ENCODE peak calls at places on chromosomes 4 and X, in four cellular contexts. B is C1 segment of cervical spinal cord, G is glomerular endothelial cell, U is Kasumi-1. K is an unnamed sample.

GRCh38 chr4:171813195-171813955 is at the start of gene GALNTL6:
- DNase-seq in B (no peak), G (no peak), U (peak), K (no peak)

GRCh38 chrX:71626576-71626975 is 8.3 kb upstream of the CXCR3 start:
- DNase-seq in B (no peak), G (no peak), U (no peak), K (no peak)

GRCh38 chr4:182400754-182401153 is 157.6 kb downstream of the TENM3 start:
- DNase-seq in B (no peak), G (no peak), U (no peak), K (no peak)

GRCh38 chr4:67861513-67861912 is 22.3 kb downstream of the TMPRSS11D start:
- DNase-seq in B (no peak), G (no peak), U (no peak), K (no peak)

GRCh38 chr4:158750379-158750778 is 18.4 kb upstream of the FNIP2 start:
- DNase-seq in B (no peak), G (no peak), U (no peak), K (no peak)

GRCh38 chr4:156949373-156949814 is 22.2 kb downstream of the PDGFC start:
- DNase-seq in B (no peak), G (peak), U (no peak), K (no peak)

GRCh38 chrX:103170216-103170615 is 44.7 kb upstream of the BEX4 start:
- DNase-seq in B (no peak), G (no peak), U (no peak), K (peak)

GRCh38 chrX:135484636-135485289 is 35.7 kb upstream of the INTS6L start:
- DNase-seq in B (no peak), G (no peak), U (peak), K (peak)

GRCh38 chr4:82372502-82372873 is 1.3 kb downstream of the HNRNPD start:
- DNase-seq in B (peak), G (no peak), U (peak), K (peak)

GRCh38 chr4:86593726-86594558 is at the start of gene PTPN13:
- DNase-seq in B (peak), G (peak), U (peak), K (peak)

GRCh38 chrX:104288961-104289360 is 34.2 kb upstream of the ESX1 start:
- DNase-seq in B (no peak), G (no peak), U (no peak), K (no peak)

GRCh38 chr4:1656986-1657385 is 27.1 kb downstream of the FAM53A start:
- DNase-seq in B (no peak), G (no peak), U (no peak), K (no peak)

GRCh38 chrX:77455437-77455836 is 8.2 kb downstream of the FGF16 start:
- DNase-seq in B (no peak), G (no peak), U (no peak), K (no peak)

GRCh38 chr4:147246096-147246495 is 234.8 kb upstream of the EDNRA start:
- DNase-seq in B (no peak), G (no peak), U (no peak), K (no peak)

GRCh38 chr4:163142246-163142645 is 24.4 kb downstream of the NAF1 start:
- DNase-seq in B (no peak), G (no peak), U (no peak), K (no peak)

GRCh38 chr4:137300776-137301175 is 231.5 kb downstream of the PCDH18 start:
- DNase-seq in B (no peak), G (no peak), U (no peak), K (no peak)

GRCh38 chr4:162645381-162645780 is 481.6 kb upstream of the FSTL5 start:
- DNase-seq in B (no peak), G (no peak), U (no peak), K (no peak)

GRCh38 chrX:134634691-134635090 is 23.6 kb downstream of the PLAC1 start:
- DNase-seq in B (no peak), G (no peak), U (no peak), K (peak)

GRCh38 chr4:13627185-13627605 is 330 bp downstream of the BOD1L1 start:
- DNase-seq in B (no peak), G (no peak), U (peak), K (peak)

GRCh38 chr4:176767183-176767582 is 25.5 kb downstream of the VEGFC start:
- DNase-seq in B (no peak), G (no peak), U (no peak), K (no peak)

GRCh38 chrX:71143508-71143907 is 1.1 kb upstream of the NLGN3 start:
- DNase-seq in B (no peak), G (no peak), U (no peak), K (no peak)

GRCh38 chr4:148034821-148035220 is 302.9 kb downstream of the ARHGAP10 start:
- DNase-seq in B (no peak), G (no peak), U (no peak), K (no peak)

GRCh38 chr4:120718979-120719566 is 203.5 kb downstream of the PRDM5 start:
- DNase-seq in B (no peak), G (no peak), U (peak), K (peak)

GRCh38 chrX:129161108-129161507 is 362.2 kb downstream of the SMARCA1 start:
- DNase-seq in B (no peak), G (no peak), U (no peak), K (no peak)